ENCODE peak calls at places on chromosomes 1 and 21, in eight cellular contexts. K is GM23338, E is HCT116, U is HL-60, A is breast epithelium, R is SK-N-MC, N is GM12891, W is stomach. O is an unnamed sample.

GRCh38 chr1:161763522-161764098 is 2.5 kb upstream of the ATF6 start:
- DNase-seq in N (no peak), K (peak), U (no peak), W (peak), A (no peak), R (no peak), E (peak), O (no peak)

GRCh38 chr1:31750858-31751638 is 13.1 kb downstream of the ADGRB2 start:
- DNase-seq in R (no peak), W (no peak), N (no peak), E (no peak), K (no peak), A (no peak), U (no peak), O (peak)

GRCh38 chr21:31397515-31397926 is 53.5 kb upstream of the TIAM1 start:
- DNase-seq in R (no peak), W (no peak), U (no peak), N (no peak), A (no peak), E (no peak), K (no peak), O (no peak)

GRCh38 chr1:89607888-89608626 is 24.9 kb upstream of the LRRC8C start:
- DNase-seq in K (no peak), E (no peak), R (no peak), W (no peak), N (no peak), A (no peak), U (no peak), O (no peak)

GRCh38 chr1:71298633-71299032 is 217.8 kb upstream of the ZRANB2 start:
- DNase-seq in K (no peak), A (no peak), U (no peak), N (no peak), E (no peak), R (no peak), W (no peak), O (no peak)

GRCh38 chr1:24861821-24862727 is 68.0 kb downstream of the RUNX3 start:
- DNase-seq in N (no peak), U (no peak), A (no peak), R (no peak), E (no peak), W (peak), K (peak), O (no peak)

GRCh38 chr1:67831850-67832513 is 1.3 kb downstream of the GNG12 start:
- DNase-seq in N (no peak), U (no peak), W (peak), K (peak), E (peak), A (peak), R (peak), O (peak)

GRCh38 chr1:151130837-151131586 is 15.4 kb downstream of the SEMA6C start:
- DNase-seq in A (peak), K (peak), N (peak), U (no peak), W (peak), R (no peak), E (no peak), O (peak)

GRCh38 chr1:117842408-117843170 is 86.8 kb downstream of the GDAP2 start:
- DNase-seq in A (no peak), E (peak), K (peak), R (no peak), U (no peak), N (no peak), W (no peak), O (no peak)

GRCh38 chr1:8364528-8365442 is 46.9 kb downstream of the SLC45A1 start:
- DNase-seq in K (no peak), U (no peak), R (no peak), N (no peak), W (no peak), A (no peak), E (no peak), O (no peak)
- TF ChIP-seq POLR2AphosphoS5 in K (no peak), U (no peak), R (no peak), N (no peak), W (peak), A (no peak), E (no peak), O (peak)

GRCh38 chr1:28736450-28737244 is at the start of gene YTHDF2:
- DNase-seq in W (peak), R (peak), A (peak), K (peak), U (peak), E (peak), N (peak), O (peak)
- TF ChIP-seq POLR2AphosphoS5 in W (peak), R (peak), A (peak), K (peak), U (peak), E (peak), N (peak), O (peak)

DNA sequence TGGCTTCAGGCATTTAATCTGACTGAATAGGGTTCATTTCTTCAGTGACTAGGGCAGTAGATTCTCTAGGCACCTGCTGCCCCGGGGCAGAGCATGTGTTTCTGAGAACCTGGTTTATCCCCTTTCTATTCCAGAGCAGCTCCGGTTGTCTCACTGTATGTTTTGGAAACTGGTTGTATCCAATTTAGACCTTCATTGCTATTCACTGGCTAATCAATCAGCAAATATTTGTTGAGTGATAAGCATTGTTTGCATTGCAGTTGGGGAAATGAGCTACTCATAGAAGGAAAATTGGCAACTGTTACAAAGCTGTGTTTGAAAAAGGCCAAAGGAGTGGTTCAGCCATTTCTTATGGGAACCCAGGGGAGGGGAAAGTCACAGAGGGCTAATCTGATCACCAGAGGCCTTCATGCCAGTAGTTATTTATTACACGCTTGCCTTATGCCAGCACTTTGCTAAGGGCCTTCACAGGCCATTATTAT is 2.9 kb downstream of the QSOX1 start:
- DNase-seq in W (peak), K (peak), A (no peak), R (no peak), N (no peak), E (no peak), U (no peak), O (no peak)
- TF ChIP-seq POLR2AphosphoS5 in W (peak), K (no peak), A (no peak), R (no peak), N (no peak), E (no peak), U (no peak), O (no peak)

DNA sequence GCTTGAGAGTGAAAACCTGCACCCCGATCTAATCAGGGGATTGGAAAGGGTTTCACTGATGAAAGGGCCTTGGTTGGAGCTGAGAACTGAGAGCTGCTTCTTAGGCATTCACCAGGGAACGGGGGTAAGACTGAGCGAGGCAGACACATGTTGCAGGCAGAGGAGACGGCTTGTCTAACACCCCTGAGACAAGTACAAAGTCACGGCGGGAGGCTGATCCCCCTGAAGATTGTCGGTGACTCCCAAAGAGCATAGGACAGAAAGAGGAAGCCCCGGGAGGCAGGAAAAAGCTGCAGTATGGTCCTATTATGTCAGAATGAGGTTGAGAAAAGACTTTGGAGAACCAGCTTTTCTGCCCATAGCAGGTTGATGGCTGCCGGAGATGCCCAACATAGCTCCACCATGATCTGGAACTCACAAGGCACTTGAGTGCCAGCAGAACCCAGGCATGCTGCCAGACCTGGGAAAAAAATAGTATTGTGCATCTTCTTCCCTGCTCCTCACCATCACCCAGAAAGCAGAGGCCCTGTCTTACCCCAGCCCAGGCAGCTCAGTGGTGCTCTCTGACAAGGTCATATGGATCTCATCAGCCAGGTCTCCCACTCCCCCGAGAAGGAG is 463.9 kb upstream of the PROX1 start:
- DNase-seq in A (no peak), U (no peak), R (no peak), K (no peak), E (no peak), N (no peak), W (no peak), O (no peak)
- TF ChIP-seq POLR2AphosphoS5 in A (no peak), U (no peak), R (no peak), K (no peak), E (no peak), N (no peak), W (no peak), O (no peak)